ENCODE peak calls at places on chromosomes 12 and 14, in ten cellular contexts. V is A549; E is transverse colon; O is adrenal gland; J is heart left ventricle; I is stomach; N is GM23248; T is OCI-LY7; G is lower lobe of right lung; S is CD4-positive, CD25-positive, alpha-beta regulatory T cell. H is an unnamed sample.

GRCh38 chr12:72272731-72273498 is 745 bp downstream of the TRHDE start:
- DNase-seq in S (no peak), J (no peak), I (no peak), G (peak; percentile 56), V (no peak), N (peak; percentile 40), T (no peak), E (no peak), O (no peak), H (no peak)

GRCh38 chr12:26744697-26745440 is 88.1 kb downstream of the ITPR2 start:
- DNase-seq in G (no peak), I (no peak), J (no peak), O (no peak), N (no peak), S (no peak), T (no peak), V (no peak), E (no peak), H (no peak)

GRCh38 chr12:111777345-111778045 is 10.8 kb downstream of the ALDH2 start:
- DNase-seq in G (peak; percentile 69), S (no peak), V (peak; percentile 37), E (peak; percentile 82), T (no peak), I (peak; percentile 87), O (peak; percentile 60), J (no peak), N (no peak), H (no peak)

GRCh38 chr12:120257041-120257821 is 8.3 kb downstream of the PXN start:
- DNase-seq in S (no peak), J (peak; percentile 75), I (peak; percentile 42), E (no peak), T (no peak), O (peak; percentile 80), G (no peak), V (no peak), N (peak; percentile 97), H (peak; percentile 59)

GRCh38 chr14:63308723-63309317 is 9.9 kb downstream of the GPHB5 start:
- DNase-seq in S (no peak), V (peak; percentile 35), G (no peak), E (peak; percentile 8), J (no peak), N (peak; percentile 39), O (no peak), I (no peak), T (peak; percentile 46), H (no peak)

GRCh38 chr12:92552412-92553108 is 150.2 kb upstream of the PLEKHG7 start:
- DNase-seq in S (no peak), N (no peak), I (no peak), O (peak; percentile 49), G (no peak), V (peak; percentile 64), E (no peak), J (no peak), T (no peak), H (no peak)

GRCh38 chr12:49885118-49885517 is 18.6 kb downstream of the FAIM2 start:
- DNase-seq in T (no peak), N (no peak), S (no peak), O (no peak), J (peak; percentile 37), G (peak; percentile 33), E (no peak), I (no peak), V (no peak), H (no peak)

GRCh38 chr14:50397461-50398196 is 948 bp upstream of the CDKL1 start:
- DNase-seq in O (peak; percentile 55), T (no peak), S (no peak), I (no peak), N (peak; percentile 63), J (no peak), E (peak; percentile 34), G (no peak), V (peak; percentile 48), H (no peak)

GRCh38 chr14:98198385-98198784 is 1073.6 kb downstream of the BCL11B start:
- DNase-seq in I (no peak), T (no peak), J (no peak), S (no peak), V (no peak), O (no peak), N (no peak), E (peak; percentile 19), G (no peak), H (no peak)

GRCh38 chr12:58364389-58365086 is 423.2 kb downstream of the ATP23 start:
- DNase-seq in V (peak; percentile 77), E (no peak), T (no peak), N (peak; percentile 98), S (no peak), J (no peak), G (no peak), I (no peak), O (no peak), H (no peak)

DNA sequence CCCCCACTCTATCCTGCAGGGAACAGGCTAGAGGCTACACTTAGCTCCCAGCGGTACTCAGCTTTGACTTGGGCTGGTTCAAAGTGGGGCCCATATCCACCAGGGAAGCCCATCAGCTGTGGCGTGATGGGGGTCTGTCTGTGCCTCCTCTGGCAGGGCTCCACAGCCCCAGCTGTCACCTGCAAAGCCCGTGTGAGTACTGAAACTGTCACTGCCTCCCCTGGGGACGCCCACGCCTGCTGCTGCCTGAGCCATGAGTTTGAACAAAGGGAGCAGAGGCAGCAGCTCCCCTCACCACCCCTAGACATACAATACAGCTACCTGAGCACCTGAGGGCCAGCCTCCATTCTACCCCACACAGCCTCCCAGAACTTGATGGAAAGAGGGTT is 5.0 kb downstream of the REM2 start:
- DNase-seq in T (peak; percentile 94), O (no peak), N (no peak), G (no peak), S (no peak), E (peak; percentile 62), V (no peak), I (no peak), J (no peak), H (no peak)
- H3K4me3 ChIP-seq in T (peak overlapping the region; percentile 71), O (no peak overlapping the region), N (peak overlapping the region; percentile 76), G (peak overlapping the region; percentile 70), S (peak overlapping the region; percentile 91), E (peak overlapping the region; percentile 65), V (peak overlapping the region; percentile 61), I (peak overlapping the region; percentile 48), J (no peak overlapping the region), H (no peak overlapping the region)

GRCh38 chr14:40733206-40733605 is 873.5 kb upstream of the LRFN5 start:
- DNase-seq in S (no peak), E (no peak), G (no peak), N (no peak), T (no peak), V (no peak), O (no peak), J (no peak), I (no peak), H (no peak)
- H3K9me3 ChIP-seq in S (peaks cover 23% of the 10 kb centered on the region), E (no peaks in the 10 kb centered on the region), G (peaks cover 5% of the 10 kb centered on the region), N (no peaks in the 10 kb centered on the region), T (peaks cover 7% of the 10 kb centered on the region), V (no peaks in the 10 kb centered on the region), O (no peaks in the 10 kb centered on the region), J (peaks cover 14% of the 10 kb centered on the region), I (peaks cover 31% of the 10 kb centered on the region), H (no peaks in the 10 kb centered on the region)

GRCh38 chr12:31322651-31323248 is 3.2 kb downstream of the SINHCAF start:
- DNase-seq in O (peak; percentile 17), N (peak; percentile 21), J (no peak), E (peak; percentile 13), G (no peak), T (no peak), V (peak; percentile 43), I (no peak), S (no peak), H (no peak)
- H3K4me3 ChIP-seq in O (no peak overlapping the region), N (no peak overlapping the region), J (no peak overlapping the region), E (peak overlapping the region; percentile 67), G (peak overlapping the region; percentile 94), T (peak overlapping the region; percentile 86), V (peak overlapping the region; percentile 86), I (peak overlapping the region; percentile 80), S (peak overlapping the region; percentile 78), H (no peak overlapping the region)

GRCh38 chr14:106551265-106551664 is 1024.9 kb downstream of the TMEM121 start:
- DNase-seq in S (no peak), G (no peak), O (no peak), J (no peak), E (no peak), T (peak; percentile 32), V (no peak), I (no peak), N (no peak), H (no peak)
- H3K9me3 ChIP-seq in S (no peaks in the 10 kb centered on the region), G (no peaks in the 10 kb centered on the region), O (no peaks in the 10 kb centered on the region), J (no peaks in the 10 kb centered on the region), E (no peaks in the 10 kb centered on the region), T (no peaks in the 10 kb centered on the region), V (no peaks in the 10 kb centered on the region), I (no peaks in the 10 kb centered on the region), N (no peaks in the 10 kb centered on the region), H (no peaks in the 10 kb centered on the region)

DNA sequence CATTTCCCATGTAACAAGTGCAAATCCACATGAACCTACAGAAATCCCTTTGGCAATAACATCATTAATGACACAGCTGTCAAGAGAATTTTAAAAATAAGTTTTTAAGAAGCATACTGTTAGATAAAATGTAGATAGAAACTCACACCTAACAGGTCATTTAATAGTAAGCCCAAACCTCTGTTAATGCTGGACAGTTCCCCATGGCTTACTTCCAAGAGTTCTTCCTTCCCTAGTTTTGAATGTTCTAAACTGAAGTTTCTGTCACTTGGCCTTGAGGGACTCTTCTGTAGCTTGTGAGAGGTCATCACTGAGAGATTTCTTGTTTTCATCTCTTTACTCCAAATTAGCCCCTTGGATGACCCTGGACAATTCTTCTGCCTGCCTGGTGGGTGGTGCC is 22.7 kb downstream of the OTX2 start:
- DNase-seq in E (no peak), I (no peak), T (no peak), J (no peak), N (no peak), O (no peak), S (no peak), G (no peak), V (no peak), H (no peak)
- H3K4me3 ChIP-seq in E (no peak overlapping the region), I (no peak overlapping the region), T (no peak overlapping the region), J (no peak overlapping the region), N (no peak overlapping the region), O (no peak overlapping the region), S (no peak overlapping the region), G (no peak overlapping the region), V (no peak overlapping the region), H (no peak overlapping the region)

GRCh38 chr14:79568566-79568965 is 642.7 kb downstream of the DIO2 start:
- DNase-seq in J (no peak), N (no peak), G (no peak), E (no peak), V (no peak), T (no peak), I (no peak), S (no peak), O (no peak), H (no peak)

GRCh38 chr14:79570648-79571047 is 640.7 kb downstream of the DIO2 start:
- DNase-seq in N (no peak), E (no peak), O (no peak), V (no peak), S (no peak), T (no peak), G (no peak), J (no peak), I (no peak), H (no peak)

GRCh38 chr14:79571361-79571760 is 639.9 kb downstream of the DIO2 start:
- DNase-seq in E (no peak), G (no peak), I (no peak), J (no peak), S (no peak), N (no peak), T (no peak), V (no peak), O (no peak), H (no peak)

GRCh38 chr14:79564371-79564770 is 646.9 kb downstream of the DIO2 start:
- DNase-seq in O (no peak), V (no peak), J (no peak), E (no peak), N (no peak), T (no peak), S (no peak), I (no peak), G (no peak), H (no peak)

GRCh38 chr14:79567306-79567705 is 644.0 kb downstream of the DIO2 start:
- DNase-seq in O (no peak), S (no peak), J (no peak), I (no peak), V (no peak), E (no peak), G (no peak), T (no peak), N (no peak), H (no peak)
- H3K9me3 ChIP-seq in O (no peaks in the 10 kb centered on the region), S (no peaks in the 10 kb centered on the region), J (no peaks in the 10 kb centered on the region), I (no peaks in the 10 kb centered on the region), V (no peaks in the 10 kb centered on the region), E (no peaks in the 10 kb centered on the region), G (no peaks in the 10 kb centered on the region), T (no peaks in the 10 kb centered on the region), N (no peaks in the 10 kb centered on the region), H (no peaks in the 10 kb centered on the region)